ENCODE peak calls at places on chromosomes 4 and X, in four cellular contexts. H is DMS 273 treated with DMSO at 0.1 percent for 48 hours; X is stimulated activated CD4-positive, alpha-beta T cell treated with anti-CD3 and anti-CD28 coated beads, Interleukin-15, amount 100 ng/mL, for 1 hour; Q is NCI-H82. Y is an unnamed sample.

GRCh38 chrX:56986138-56986537 is 9.2 kb downstream of the SPIN3 start:
- DNase-seq in H (no peak), X (no peak), Q (no peak), Y (no peak)

GRCh38 chr4:41934813-41935651 is at the start of gene TMEM33:
- DNase-seq in H (peak; percentile 79), Q (peak; percentile 94), X (peak; percentile 59), Y (peak; percentile 91)

GRCh38 chrX:31420711-31421151 is 348.9 kb upstream of the FTHL17 start:
- DNase-seq in Q (no peak), H (no peak), X (no peak), Y (no peak)

GRCh38 chr4:21742326-21742725 is 206.2 kb downstream of the KCNIP4 start:
- DNase-seq in Q (no peak), X (no peak), H (no peak), Y (no peak)

GRCh38 chr4:25865586-25865985 is 2.8 kb upstream of the SEL1L3 start:
- DNase-seq in Q (peak; percentile 9), H (no peak), X (no peak), Y (no peak)

GRCh38 chr4:5774416-5775056 is 63.5 kb downstream of the EVC start:
- DNase-seq in Q (peak; percentile 74), H (no peak), X (no peak), Y (no peak)

GRCh38 chrX:77003956-77004355 is 443.2 kb upstream of the FGF16 start:
- DNase-seq in Q (no peak), X (no peak), H (no peak), Y (no peak)

GRCh38 chr4:20337261-20337664 is 85.6 kb downstream of the SLIT2 start:
- DNase-seq in X (no peak), Q (peak; percentile 81), H (no peak), Y (no peak)

GRCh38 chr4:78079701-78080430 is 22.7 kb downstream of the FRAS1 start:
- DNase-seq in Q (peak; percentile 95), H (peak; percentile 91), X (no peak), Y (peak; percentile 60)

GRCh38 chr4:183906486-183906735 is 1.3 kb downstream of the STOX2 start:
- DNase-seq in Q (no peak), X (no peak), H (no peak), Y (no peak)

GRCh38 chr4:6576512-6576911 is 1.5 kb downstream of the MAN2B2 start:
- DNase-seq in X (no peak), Q (no peak), H (no peak), Y (no peak)

GRCh38 chrX:120795301-120795700 is 80.4 kb downstream of the CT47B1 start:
- DNase-seq in H (no peak), X (no peak), Q (no peak), Y (no peak)